ENCODE peak calls at places on chromosome 9, in six cellular contexts. Q, V, U, Z, B and M are unnamed samples. For H3K4me1, the result is how much of the 10 kb centered on the place peaks cover.

GRCh38 chr9:77514886-77515711 is 133.0 kb downstream of the GNA14 start:
- DNase-seq in U (no peak), B (no peak), Z (peak), V (no peak), Q (no peak), M (no peak)

GRCh38 chr9:133148351-133149129 is 15.2 kb downstream of the GBGT1 start:
- DNase-seq in V (peak), Q (peak), B (peak), Z (peak), U (no peak), M (no peak)

GRCh38 chr9:68726489-68726888 is 21.4 kb downstream of the PIP5K1B start:
- DNase-seq in U (no peak), V (no peak), B (no peak), Z (no peak), Q (no peak), M (no peak)

GRCh38 chr9:136840140-136840876 is 2.0 kb upstream of the AJM1 start:
- DNase-seq in Z (no peak), Q (no peak), V (no peak), B (peak), U (no peak), M (no peak)

GRCh38 chr9:92147030-92147853 is 32.0 kb upstream of the SPTLC1 start:
- DNase-seq in B (no peak), U (peak), Q (peak), Z (peak), V (peak), M (peak)

GRCh38 chr9:137373611-137373980 is 49.4 kb downstream of the EXD3 start:
- DNase-seq in Q (no peak), B (no peak), Z (no peak), V (no peak), U (no peak), M (peak)

GRCh38 chr9:2257530-2257929 is 242.4 kb downstream of the SMARCA2 start:
- DNase-seq in U (no peak), Q (no peak), Z (no peak), V (no peak), B (no peak), M (no peak)

GRCh38 chr9:87011551-87011950 is 64.2 kb upstream of the GAS1 start:
- DNase-seq in Z (no peak), B (no peak), V (no peak), U (no peak), Q (no peak), M (no peak)

GRCh38 chr9:16329699-16330113 is 540.8 kb downstream of the BNC2 start:
- DNase-seq in Z (no peak), V (peak), U (no peak), B (no peak), Q (peak), M (no peak)

GRCh38 chr9:79471577-79472543 is 99.9 kb upstream of the TLE4 start:
- DNase-seq in V (peak), Q (peak), U (no peak), B (peak), Z (peak), M (no peak)

GRCh38 chr9:95425910-95426551 is 90.7 kb downstream of the PTCH1 start:
- DNase-seq in Q (no peak), U (no peak), B (peak), V (peak), Z (peak), M (peak)

GRCh38 chr9:81028504-81028903 is 660.8 kb downstream of the TLE1 start:
- DNase-seq in Z (peak), V (no peak), B (no peak), U (peak), Q (no peak), M (no peak)

GRCh38 chr9:117494401-117495130 is 79.7 kb upstream of the ASTN2 start:
- DNase-seq in B (no peak), Q (no peak), V (no peak), U (no peak), Z (no peak), M (no peak)

GRCh38 chr9:133619791-133620190 is 10.6 kb upstream of the FAM163B start:
- DNase-seq in Z (no peak), Q (no peak), V (peak), B (no peak), U (no peak), M (no peak)

GRCh38 chr9:3043369-3043768 is 199.5 kb upstream of the PUM3 start:
- DNase-seq in U (no peak), Q (no peak), B (no peak), V (no peak), Z (no peak), M (no peak)

GRCh38 chr9:114779352-114779845 is 26.4 kb downstream of the TNFSF15 start:
- DNase-seq in B (no peak), U (no peak), V (peak), Z (peak), Q (peak), M (no peak)

GRCh38 chr9:135224286-135224871 is 136.9 kb downstream of the OLFM1 start:
- DNase-seq in U (no peak), B (peak), Z (no peak), Q (no peak), V (no peak), M (no peak)

GRCh38 chr9:104875320-104875719 is 52.6 kb downstream of the ABCA1 start:
- DNase-seq in V (no peak), U (no peak), Q (no peak), B (no peak), Z (no peak), M (no peak)

GRCh38 chr9:136090060-136090735 is 4.9 kb downstream of the NACC2 start:
- DNase-seq in U (no peak), B (no peak), Q (peak), Z (no peak), V (no peak), M (no peak)

GRCh38 chr9:2962471-2963172 is 118.7 kb upstream of the PUM3 start:
- DNase-seq in V (no peak), U (peak), Z (peak), Q (no peak), B (no peak), M (no peak)

GRCh38 chr9:116288658-116289057 is 135.1 kb downstream of the PAPPA start:
- DNase-seq in B (no peak), Z (peak), U (peak), Q (no peak), V (no peak), M (no peak)

GRCh38 chr9:87148391-87149237 is 201.3 kb upstream of the GAS1 start:
- DNase-seq in V (peak), Z (peak), Q (peak), B (peak), U (no peak), M (no peak)

GRCh38 chr9:113892861-113893491 is 16.9 kb downstream of the ZNF618 start:
- DNase-seq in Z (no peak), U (no peak), V (no peak), Q (no peak), B (no peak), M (no peak)

GRCh38 chr9:93086445-93087224 is 9.4 kb upstream of the CARD19 start:
- DNase-seq in B (no peak), Q (no peak), V (no peak), U (no peak), Z (no peak), M (no peak)

GRCh38 chr9:95207403-95207802 is 110.1 kb downstream of the FANCC start:
- DNase-seq in V (no peak), Q (no peak), U (no peak), B (no peak), Z (no peak), M (peak)

GRCh38 chr9:83434254-83434653 is 103.9 kb downstream of the FRMD3 start:
- DNase-seq in Q (no peak), B (no peak), U (no peak), Z (no peak), V (peak), M (no peak)

GRCh38 chr9:111743275-111743674 is 51.5 kb downstream of the SHOC1 start:
- DNase-seq in U (peak), B (peak), Z (peak), Q (no peak), V (no peak), M (no peak)

GRCh38 chr9:93260290-93261066 is 76.5 kb downstream of the WNK2 start:
- DNase-seq in Q (peak), V (peak), Z (no peak), B (no peak), U (no peak), M (no peak)

GRCh38 chr9:87006956-87007355 is 59.6 kb upstream of the GAS1 start:
- DNase-seq in U (no peak), Z (peak), Q (no peak), V (no peak), B (no peak), M (no peak)

GRCh38 chr9:15115702-15116639 is 191.0 kb downstream of the TTC39B start:
- DNase-seq in V (no peak), B (no peak), U (no peak), Q (no peak), Z (no peak), M (no peak)

GRCh38 chr9:81687521-81688261 is 1.7 kb downstream of the TLE1 start:
- DNase-seq in Z (peak), Q (peak), V (peak), U (no peak), B (peak), M (no peak)

GRCh38 chr9:77879344-77880089 is 152.1 kb downstream of the GNAQ start:
- DNase-seq in Q (peak), V (peak), Z (peak), B (no peak), U (no peak), M (peak)

GRCh38 chr9:95189230-95190098 is 128.0 kb downstream of the FANCC start:
- DNase-seq in U (no peak), B (no peak), V (no peak), Q (no peak), Z (no peak), M (no peak)

GRCh38 chr9:97395745-97396144 is 16.2 kb upstream of the TDRD7 start:
- DNase-seq in U (no peak), V (no peak), Z (no peak), B (no peak), Q (no peak), M (no peak)

GRCh38 chr9:131833083-131833482 is 93.2 kb upstream of the RAPGEF1 start:
- DNase-seq in U (no peak), B (no peak), V (no peak), Q (no peak), Z (no peak), M (no peak)

GRCh38 chr9:137136926-137137607 is 1.9 kb upstream of the GRIN1 start:
- DNase-seq in V (no peak), U (no peak), Q (no peak), Z (no peak), B (no peak), M (no peak)

GRCh38 chr9:128684065-128684324 is 5.0 kb upstream of the SET start:
- DNase-seq in B (no peak), U (no peak), V (no peak), Z (no peak), Q (no peak), M (no peak)

GRCh38 chr9:128684325-128685021 is 4.5 kb upstream of the SET start:
- DNase-seq in B (peak), V (peak), Z (peak), Q (peak), U (peak), M (peak)

GRCh38 chr9:128687453-128687852 is 1.6 kb upstream of the SET start:
- DNase-seq in Q (no peak), B (no peak), V (no peak), U (no peak), Z (no peak), M (no peak)

GRCh38 chr9:128685022-128685332 is 4.0 kb upstream of the SET start:
- DNase-seq in Q (no peak), U (no peak), Z (no peak), B (no peak), V (no peak), M (no peak)

DNA sequence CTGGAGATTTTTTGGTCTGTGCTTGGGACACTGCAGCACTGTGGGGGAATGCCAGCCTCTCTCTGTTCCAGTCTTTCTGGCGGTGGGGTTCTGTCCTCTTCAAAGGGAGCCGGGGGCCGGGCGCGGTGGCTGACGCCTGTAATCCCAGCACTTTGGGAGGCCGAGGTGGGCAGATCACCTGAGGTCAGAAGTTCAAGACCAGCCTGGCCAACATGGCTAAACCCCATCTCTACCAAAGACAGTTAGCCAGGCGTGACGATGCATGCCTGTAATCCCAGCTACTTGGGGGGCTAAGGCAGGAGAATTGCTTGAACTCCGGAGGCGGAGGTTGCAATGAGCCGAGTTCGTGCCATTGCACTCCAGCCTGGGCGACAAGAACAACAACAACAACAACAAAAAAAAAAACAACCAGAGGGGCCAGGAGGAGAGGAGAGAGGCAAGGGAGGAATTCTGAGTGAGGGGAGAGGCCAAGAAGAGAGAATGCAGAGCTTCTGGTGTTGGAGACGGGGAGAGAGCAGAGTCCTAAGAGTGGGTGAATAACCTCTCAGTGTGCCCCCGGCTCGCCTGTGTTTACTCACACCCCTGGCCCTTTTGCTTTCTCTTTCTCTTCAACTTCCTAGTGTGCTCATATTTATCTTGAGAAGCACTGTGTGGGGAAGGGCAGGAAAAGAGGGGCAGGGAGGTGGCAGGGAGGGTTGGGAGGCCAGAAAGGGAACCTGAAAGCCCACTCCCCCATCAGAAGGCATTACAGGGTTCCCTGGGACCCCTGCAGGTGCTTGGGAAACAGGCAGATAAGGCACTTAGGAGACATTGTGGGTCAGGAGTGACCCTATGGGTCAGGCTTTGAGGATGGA is 3.2 kb upstream of the SET start:
- DNase-seq in V (peak), Q (no peak), Z (no peak), U (no peak), B (no peak), M (no peak)
- H3K4me1 ChIP-seq in V (half or more), Q (under half), Z (under half), U (under half), B (under half), M (under half)

DNA sequence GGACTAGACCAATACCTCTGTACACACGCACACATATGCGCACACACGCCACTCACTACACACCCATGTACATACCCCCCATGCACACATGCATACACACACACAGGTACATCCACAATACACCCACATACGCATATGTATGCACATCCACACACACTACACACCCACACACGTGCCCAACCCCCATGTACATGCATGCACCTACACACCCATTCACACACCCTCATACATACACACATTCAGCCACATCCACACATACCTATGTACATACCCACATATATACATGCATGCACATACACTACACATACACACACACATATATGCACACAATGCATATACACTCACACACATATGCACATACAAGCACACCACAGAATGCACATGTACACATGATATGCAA is 107.1 kb downstream of the GADD45G start:
- DNase-seq in Q (no peak), Z (no peak), B (no peak), U (no peak), V (no peak), M (no peak)
- TF ChIP-seq CTCF in Q (no peak), Z (no peak), B (no peak), U (no peak), V (no peak), M (no peak)

DNA sequence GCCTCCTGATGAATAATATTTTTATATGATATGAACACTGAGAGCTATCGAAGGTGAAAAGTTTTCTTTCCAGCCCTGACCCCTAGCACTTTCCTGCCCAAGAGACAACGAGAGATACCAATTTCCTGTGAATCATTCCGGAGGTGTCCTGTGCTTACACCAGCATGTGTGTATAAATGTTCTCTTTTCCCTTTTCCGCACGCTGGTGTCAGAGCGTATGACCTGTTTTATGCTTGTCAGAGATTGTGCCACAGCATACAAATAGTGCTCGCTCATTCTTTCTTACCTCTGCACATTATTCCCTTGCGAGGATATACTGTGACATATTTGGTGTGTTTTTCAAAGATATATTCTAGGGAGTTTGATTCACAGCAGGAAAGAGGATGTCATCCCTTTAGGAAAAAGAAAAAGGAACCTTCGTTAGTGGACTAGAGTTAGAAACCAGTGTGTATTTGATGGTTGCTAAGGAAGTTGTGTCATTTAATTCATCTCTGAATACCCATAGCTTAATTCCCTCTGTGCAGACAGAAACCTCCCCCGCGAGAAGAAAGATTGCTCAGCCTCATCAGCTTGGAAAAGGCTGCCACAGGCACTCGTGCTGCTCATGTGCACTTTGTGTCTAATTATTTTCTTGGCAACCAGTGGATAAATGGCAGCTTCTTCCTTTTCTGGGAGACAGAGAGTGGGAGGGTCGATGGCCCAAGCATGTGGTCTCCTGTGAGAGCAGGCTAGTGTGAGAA is 14.8 kb upstream of the CCIN start:
- DNase-seq in B (peak), U (no peak), Q (peak), V (no peak), Z (no peak), M (no peak)
- H3K4me1 ChIP-seq in B (under half), U (under half), Q (under half), V (half or more), Z (under half), M (under half)

DNA sequence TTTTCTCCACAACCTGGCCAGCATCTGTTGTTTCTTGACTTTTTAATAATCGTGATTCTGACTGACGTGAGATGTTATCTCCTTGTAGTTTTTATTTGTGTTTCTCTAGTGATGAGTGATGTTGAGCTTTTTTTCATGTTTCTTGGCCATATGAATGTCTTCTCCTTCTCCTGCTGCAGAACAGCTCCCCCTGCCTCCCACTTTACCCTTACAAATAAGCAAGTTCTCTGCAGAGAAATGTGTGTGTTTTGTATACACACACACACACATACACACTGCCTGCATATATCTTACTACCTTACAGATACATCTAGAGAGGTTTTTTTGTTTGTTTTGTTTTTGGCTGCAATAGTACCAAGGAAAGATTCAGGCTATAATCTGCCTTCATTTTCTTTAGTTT is 88.7 kb upstream of the PHF24 start:
- DNase-seq in B (peak), V (no peak), Q (no peak), U (no peak), Z (peak), M (peak)
- TF ChIP-seq CTCF in B (peak), V (peak), Q (no peak), U (peak), Z (peak), M (peak)

GRCh38 chr9:9631302-9631701 is 981.5 kb downstream of the PTPRD start:
- DNase-seq in V (no peak), Z (no peak), U (no peak), B (no peak), Q (no peak), M (no peak)
- H3K4me1 ChIP-seq in V (under half), Z (under half), U (under half), B (under half), Q (under half), M (under half)

DNA sequence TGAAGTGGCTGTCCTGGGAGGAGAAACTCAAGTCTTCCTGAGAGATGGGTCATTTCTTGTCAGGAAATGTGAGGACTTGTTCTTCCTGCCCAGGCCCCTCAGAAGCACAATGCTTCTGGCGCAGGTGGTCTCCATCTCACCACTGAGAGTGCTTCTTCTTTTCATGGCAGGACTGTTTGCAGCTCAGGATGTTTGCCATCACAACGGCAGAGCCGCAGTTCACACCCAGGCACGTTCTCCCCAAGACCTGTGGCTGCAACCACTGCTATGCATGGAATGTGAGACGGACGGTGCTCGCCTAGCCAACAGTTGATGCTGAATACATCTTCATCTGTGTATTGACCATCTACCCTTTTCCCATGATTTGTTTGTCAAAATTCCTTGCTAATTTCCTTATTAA is 216.3 kb downstream of the GADD45G start:
- DNase-seq in U (no peak), Q (no peak), B (no peak), V (no peak), Z (peak), M (no peak)
- TF ChIP-seq CTCF in U (no peak), Q (no peak), B (no peak), V (no peak), Z (no peak), M (no peak)